ENCODE peak calls at places on chromosomes 4 and X, in four cellular contexts. O is GM13976; H is CD4-positive, alpha-beta T cell; P is Calu3. E is an unnamed sample.

GRCh38 chrX:118975831-118976598 is 1.6 kb downstream of the LONRF3 start:
- DNase-seq in H (peak), P (peak), O (peak), E (peak)

GRCh38 chr4:44098973-44099372 is 349.6 kb downstream of the KCTD8 start:
- DNase-seq in H (no peak), O (no peak), P (no peak), E (no peak)

GRCh38 chrX:18701621-18702361 is 5.7 kb upstream of the PPEF1 start:
- DNase-seq in H (no peak), P (peak), O (no peak), E (no peak)

GRCh38 chr4:91147067-91147466 is 1019.9 kb downstream of the CCSER1 start:
- DNase-seq in P (no peak), H (no peak), O (no peak), E (no peak)

GRCh38 chr4:8651661-8652180 is 59.2 kb downstream of the CPZ start:
- DNase-seq in H (no peak), O (no peak), P (no peak), E (no peak)

GRCh38 chr4:3302164-3302785 is 9.5 kb downstream of the RGS12 start:
- DNase-seq in O (peak), H (peak), P (no peak), E (peak)

GRCh38 chr4:4394644-4395043 is 7.7 kb downstream of the NSG1 start:
- DNase-seq in H (no peak), P (no peak), O (no peak), E (no peak)

GRCh38 chrX:153640045-153640686 is 6.8 kb upstream of the DUSP9 start:
- DNase-seq in P (no peak), O (no peak), H (no peak), E (no peak)

GRCh38 chrX:110045421-110045820 is 42.5 kb downstream of the TMEM164 start:
- DNase-seq in P (no peak), O (no peak), H (no peak), E (no peak)